ENCODE peak calls at places on chromosomes 7 and 10, in ten cellular contexts. P is GM12878, U is prostate gland, A is HepG2, F is body of pancreas, Z is upper lobe of left lung, N is A549, V is H1, O is H54, Y is GM12892. J is an unnamed sample.

GRCh38 chr10:86757110-86757790 is 831 bp downstream of the BMPR1A start:
- DNase-seq in A (peak; percentile 62), Z (peak; percentile 26), O (peak; percentile 38), F (peak; percentile 34), Y (no peak), N (peak; percentile 59), V (no peak), U (peak; percentile 26), P (no peak), J (peak; percentile 23)

GRCh38 chr7:1979591-1980560 is 252.9 kb downstream of the MAD1L1 start:
- DNase-seq in Z (no peak), Y (peak; percentile 75), O (no peak), P (no peak), U (peak; percentile 8), V (no peak), F (peak; percentile 5), A (no peak), N (no peak), J (peak; percentile 90)

GRCh38 chr7:28904539-28905143 is 53.5 kb downstream of the TRIL start:
- DNase-seq in V (no peak), F (no peak), O (no peak), Y (no peak), P (no peak), U (no peak), N (no peak), Z (no peak), A (no peak), J (no peak)

GRCh38 chr7:152178405-152179058 is 153.1 kb downstream of the GALNT11 start:
- DNase-seq in P (no peak), V (no peak), F (no peak), O (no peak), N (no peak), Y (no peak), U (no peak), A (no peak), Z (no peak), J (no peak)

GRCh38 chr7:45663965-45664623 is 89.9 kb downstream of the ADCY1 start:
- DNase-seq in F (no peak), O (no peak), P (no peak), Y (no peak), V (no peak), A (no peak), Z (no peak), U (peak; percentile 2), N (no peak), J (peak; percentile 32)

GRCh38 chr7:16241017-16241416 is 180.3 kb downstream of the CRPPA start:
- DNase-seq in Z (no peak), V (no peak), N (no peak), Y (no peak), U (no peak), P (no peak), F (no peak), A (no peak), O (no peak), J (no peak)

GRCh38 chr10:36172054-36172531 is 530.0 kb upstream of the FZD8 start:
- DNase-seq in O (no peak), U (no peak), P (no peak), F (no peak), V (no peak), Y (no peak), N (no peak), Z (no peak), A (no peak), J (no peak)

GRCh38 chr7:150665882-150666281 is 19.6 kb upstream of the GIMAP2 start:
- DNase-seq in U (no peak), A (no peak), F (no peak), O (no peak), Z (no peak), V (no peak), N (no peak), P (no peak), Y (no peak), J (no peak)

GRCh38 chr10:82378146-82378545 is 503.2 kb downstream of the NRG3 start:
- DNase-seq in F (peak; percentile 82), U (no peak), N (no peak), Z (peak; percentile 68), O (no peak), V (no peak), A (no peak), Y (no peak), P (no peak), J (no peak)

GRCh38 chr7:45163692-45164052 is 6.1 kb downstream of the RAMP3 start:
- DNase-seq in U (no peak), Z (no peak), V (no peak), Y (no peak), O (no peak), P (no peak), A (no peak), N (no peak), F (no peak), J (no peak)

GRCh38 chr7:65509368-65510186 is 135.9 kb downstream of the ZNF92 start:
- DNase-seq in F (no peak), O (no peak), A (no peak), Y (no peak), V (no peak), U (no peak), N (no peak), P (no peak), Z (no peak), J (peak; percentile 45)

GRCh38 chr7:158655931-158656441 is 48.6 kb downstream of the NCAPG2 start:
- DNase-seq in P (peak; percentile 91), A (no peak), U (no peak), Y (peak; percentile 52), F (no peak), O (no peak), V (no peak), Z (no peak), N (no peak), J (no peak)

GRCh38 chr10:33100996-33101747 is 143.1 kb upstream of the ITGB1 start:
- DNase-seq in U (peak; percentile 11), O (no peak), Z (no peak), N (no peak), Y (no peak), P (no peak), A (no peak), V (no peak), F (no peak), J (no peak)

GRCh38 chr10:17228081-17229015 is at the start of gene VIM:
- DNase-seq in F (peak; percentile 81), U (peak; percentile 46), N (peak; percentile 87), O (peak; percentile 70), Z (peak; percentile 93), P (peak; percentile 69), V (peak; percentile 79), Y (peak; percentile 38), A (no peak), J (peak; percentile 78)
- TF ChIP-seq POLR2A in F (peak; percentile 46), U (no peak), N (peak; percentile 58), O (no peak), Z (no peak), P (peak; percentile 53), V (no peak), Y (peak; percentile 76), A (no peak), J (peak; percentile 25)

GRCh38 chr7:155204744-155205367 is 92.8 kb upstream of the INSIG1 start:
- DNase-seq in U (no peak), O (no peak), F (no peak), N (no peak), V (no peak), P (no peak), Z (no peak), A (no peak), Y (no peak), J (no peak)
- TF ChIP-seq POLR2A in U (no peak), O (no peak), F (no peak), N (no peak), V (no peak), P (no peak), Z (no peak), A (no peak), Y (no peak), J (no peak)

GRCh38 chr7:98251251-98251843 is 685 bp downstream of the TECPR1 start:
- DNase-seq in Y (no peak), A (peak; percentile 63), Z (peak; percentile 79), O (peak; percentile 49), V (no peak), N (no peak), U (peak; percentile 49), P (no peak), F (peak; percentile 89), J (peak; percentile 85)
- TF ChIP-seq POLR2A in Y (no peak), A (no peak), Z (no peak), O (no peak), V (no peak), N (no peak), U (no peak), P (no peak), F (peak; percentile 35), J (no peak)

GRCh38 chr7:37390149-37390548 is 58.5 kb downstream of the ELMO1 start:
- DNase-seq in V (no peak), U (no peak), O (no peak), P (no peak), Z (peak; percentile 68), N (no peak), Y (no peak), F (no peak), A (no peak), J (no peak)

GRCh38 chr7:37392673-37393017 is 56.0 kb downstream of the ELMO1 start:
- DNase-seq in U (no peak), O (no peak), N (no peak), F (no peak), P (no peak), Z (no peak), A (no peak), Y (no peak), V (no peak), J (no peak)

GRCh38 chr7:37394158-37394557 is 54.5 kb downstream of the ELMO1 start:
- DNase-seq in P (no peak), U (no peak), Y (no peak), A (no peak), Z (no peak), N (no peak), V (no peak), O (no peak), F (no peak), J (no peak)

GRCh38 chr7:37395618-37396259 is 52.9 kb downstream of the ELMO1 start:
- DNase-seq in N (no peak), A (no peak), V (no peak), P (no peak), Y (no peak), U (no peak), F (no peak), O (no peak), Z (no peak), J (no peak)

DNA sequence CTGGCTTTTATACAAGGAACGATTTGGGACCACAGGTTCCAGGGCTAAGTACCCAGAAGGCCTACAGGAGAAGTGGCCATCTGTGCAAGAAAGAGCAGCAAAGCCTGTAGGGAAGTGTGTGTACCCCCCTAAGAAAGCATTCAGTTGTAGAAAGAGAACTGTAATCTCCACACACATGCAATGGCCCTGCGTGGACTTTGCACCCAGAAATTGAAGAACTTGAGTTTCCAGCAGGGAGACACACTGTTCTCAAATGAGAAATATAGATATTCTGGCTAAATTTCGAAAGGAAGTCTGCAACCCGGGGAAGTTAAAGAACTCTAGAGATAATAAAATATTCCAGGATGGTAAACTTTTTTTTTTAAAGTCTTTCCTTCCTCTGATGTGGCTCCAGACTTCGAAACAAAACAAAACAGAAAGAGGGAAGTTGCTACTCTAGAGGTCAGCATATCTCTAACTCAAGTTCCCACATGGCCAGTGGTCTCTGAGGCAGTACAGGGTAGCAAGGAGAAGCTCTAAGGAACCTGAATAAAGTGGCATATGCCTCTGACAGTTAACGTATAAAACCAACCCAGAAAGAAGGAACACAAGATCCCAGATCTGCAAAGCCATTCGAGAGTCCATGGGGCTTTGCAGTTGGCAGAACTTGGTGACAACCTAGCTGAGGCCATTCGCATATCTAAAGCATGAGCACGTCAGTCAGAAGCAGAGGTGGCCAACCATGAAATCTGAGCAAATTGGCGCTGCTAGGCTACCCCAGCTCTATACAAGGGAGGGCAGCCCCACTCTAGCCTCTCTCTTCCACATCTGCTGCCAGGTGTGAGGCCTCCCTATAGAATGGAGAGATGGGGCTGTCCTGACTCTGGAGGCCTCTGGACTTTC is 56.6 kb downstream of the ELMO1 start:
- DNase-seq in U (no peak), Z (no peak), A (no peak), N (no peak), O (no peak), P (no peak), V (no peak), Y (no peak), F (no peak), J (no peak)
- TF ChIP-seq POLR2A in U (no peak), Z (no peak), A (no peak), N (no peak), O (no peak), P (no peak), V (no peak), Y (no peak), F (no peak), J (no peak)

J was measured in Peyer's patch.